ENCODE peak calls at places on chromosomes 5 and 9, in five cellular contexts. M is neural progenitor cell, V is BJ, N is mammary epithelial cell, L is mucosa of descending colon. P is an unnamed sample.

GRCh38 chr5:76393035-76393680 is 9.9 kb upstream of the IQGAP2 start:
- DNase-seq in L (no peak), M (no peak), V (no peak), N (no peak), P (no peak)

GRCh38 chr5:71899865-71900342 is 180.8 kb downstream of the CARTPT start:
- DNase-seq in M (no peak), V (no peak), N (peak; percentile 84), L (no peak), P (no peak)

GRCh38 chr5:128083033-128083810 is at the start of gene SLC12A2:
- DNase-seq in M (peak; percentile 96), L (peak; percentile 96), N (peak; percentile 94), V (peak; percentile 61), P (peak; percentile 92)

GRCh38 chr5:134273642-134274361 is 47.9 kb upstream of the PPP2CA start:
- DNase-seq in L (no peak), M (no peak), V (no peak), N (peak; percentile 70), P (no peak)

GRCh38 chr9:71767421-71768321 is 642 bp downstream of the CEMIP2 start:
- DNase-seq in V (no peak), M (peak; percentile 96), N (no peak), L (peak; percentile 61), P (no peak)

GRCh38 chr5:72379936-72380335 is 59.8 kb downstream of the PTCD2 start:
- DNase-seq in M (no peak), L (no peak), V (no peak), N (peak; percentile 76), P (no peak)

GRCh38 chr5:148393390-148393741 is 9.6 kb downstream of the FBXO38 start:
- DNase-seq in M (peak; percentile 30), N (no peak), L (no peak), V (no peak), P (no peak)

GRCh38 chr9:107711528-107711927 is 222.0 kb upstream of the KLF4 start:
- DNase-seq in M (no peak), N (peak; percentile 88), L (peak; percentile 72), V (peak; percentile 87), P (peak; percentile 59)

GRCh38 chr9:37955781-37956422 is 52.0 kb upstream of the SLC25A51 start:
- DNase-seq in L (no peak), N (no peak), M (no peak), V (no peak), P (no peak)

GRCh38 chr5:103582364-103582763 is 19.8 kb upstream of the NUDT12 start:
- DNase-seq in L (no peak), V (no peak), M (peak; percentile 72), N (peak; percentile 32), P (peak; percentile 57)

GRCh38 chr5:81856948-81857928 is 106.3 kb upstream of the SSBP2 start:
- DNase-seq in V (no peak), L (peak; percentile 55), M (peak; percentile 52), N (peak; percentile 19), P (peak; percentile 86)

GRCh38 chr5:150640311-150641005 is at the start of gene SYNPO:
- DNase-seq in V (peak; percentile 89), N (peak; percentile 97), L (no peak), M (no peak), P (peak; percentile 49)

GRCh38 chr9:13863112-13863511 is 450.8 kb downstream of the NFIB start:
- DNase-seq in V (no peak), N (no peak), M (no peak), L (no peak), P (no peak)

GRCh38 chr9:4293293-4293931 is 6.5 kb downstream of the GLIS3 start:
- DNase-seq in V (peak; percentile 95), L (no peak), M (peak; percentile 23), N (peak; percentile 93), P (peak; percentile 28)

GRCh38 chr9:3549243-3549642 is 23.4 kb upstream of the RFX3 start:
- DNase-seq in L (no peak), N (no peak), M (no peak), V (no peak), P (no peak)

GRCh38 chr5:40755093-40755406 is 711 bp downstream of the TTC33 start:
- DNase-seq in M (peak; percentile 79), L (peak; percentile 67), V (no peak), N (peak; percentile 76), P (peak; percentile 64)

GRCh38 chr5:131008329-131008728 is 156.7 kb downstream of the HINT1 start:
- DNase-seq in L (no peak), N (no peak), M (no peak), V (no peak), P (no peak)

GRCh38 chr5:11072556-11072955 is 311.5 kb upstream of the DAP start:
- DNase-seq in V (no peak), N (no peak), M (no peak), L (no peak), P (no peak)

GRCh38 chr5:97162045-97162444 is 19.6 kb upstream of the LIX1 start:
- DNase-seq in V (peak; percentile 25), M (peak; percentile 81), N (peak; percentile 65), L (no peak), P (peak; percentile 74)

GRCh38 chr5:91219803-91220371 is 163.2 kb downstream of the ARRDC3 start:
- DNase-seq in L (no peak), M (peak; percentile 7), V (no peak), N (no peak), P (peak; percentile 56)
- TF ChIP-seq CTCF in L (no peak), M (peak; percentile 54), V (peak; percentile 39), N (peak; percentile 18), P (peak; percentile 32)

GRCh38 chr5:143251946-143252345 is 151.5 kb downstream of the NR3C1 start:
- DNase-seq in V (no peak), M (no peak), L (no peak), N (no peak), P (no peak)
- TF ChIP-seq CTCF in V (no peak), M (no peak), L (no peak), N (no peak), P (no peak)

GRCh38 chr9:88587885-88588628 is 53.1 kb downstream of the NXNL2 start:
- DNase-seq in N (no peak), V (no peak), L (no peak), M (no peak), P (no peak)

GRCh38 chr9:88587182-88587581 is 52.2 kb downstream of the NXNL2 start:
- DNase-seq in N (no peak), M (no peak), V (no peak), L (no peak), P (peak; percentile 49)

GRCh38 chr9:88593537-88594185 is 58.7 kb downstream of the NXNL2 start:
- DNase-seq in V (no peak), L (no peak), M (peak; percentile 52), N (peak; percentile 28), P (peak; percentile 53)

GRCh38 chr9:88589656-88590055 is 54.7 kb downstream of the NXNL2 start:
- DNase-seq in V (no peak), M (no peak), N (no peak), L (no peak), P (no peak)

GRCh38 chr9:88590558-88591146 is 55.7 kb downstream of the NXNL2 start:
- DNase-seq in L (no peak), M (peak; percentile 18), V (no peak), N (no peak), P (no peak)
- TF ChIP-seq CTCF in L (no peak), M (peak; percentile 41), V (peak; percentile 11), N (no peak), P (no peak)

GRCh38 chr9:102796244-102796643 is 198.9 kb upstream of the CYLC2 start:
- DNase-seq in N (no peak), L (no peak), M (no peak), V (no peak), P (no peak)
- TF ChIP-seq CTCF in N (no peak), L (no peak), M (no peak), V (no peak), P (no peak)

GRCh38 chr5:108079754-108080153 is 302.1 kb downstream of the FBXL17 start:
- DNase-seq in N (no peak), L (no peak), V (no peak), M (no peak), P (no peak)
- TF ChIP-seq CTCF in N (no peak), L (no peak), V (no peak), M (no peak), P (no peak)

DNA sequence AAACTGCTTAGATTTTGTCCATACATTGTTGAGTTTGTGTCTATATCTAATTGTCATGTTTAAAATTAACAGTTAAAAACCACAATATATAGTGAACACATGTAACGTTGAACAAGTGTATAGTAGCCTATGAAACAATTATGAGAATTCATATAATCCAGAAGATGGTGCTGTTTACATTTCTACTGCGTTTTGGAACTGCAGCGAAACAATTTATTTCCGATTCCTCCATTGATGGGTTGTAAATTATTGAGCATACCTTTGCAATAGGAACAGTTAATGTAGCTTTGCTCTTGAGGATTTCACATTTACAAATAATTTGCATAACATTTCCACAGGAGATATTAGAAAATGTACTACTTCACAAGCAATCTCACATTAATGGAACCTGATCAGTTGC is 411.8 kb downstream of the CDH10 start:
- DNase-seq in V (no peak), L (no peak), N (no peak), M (no peak), P (no peak)
- TF ChIP-seq CTCF in V (no peak), L (no peak), N (peak; percentile 39), M (peak; percentile 14), P (no peak)

DNA sequence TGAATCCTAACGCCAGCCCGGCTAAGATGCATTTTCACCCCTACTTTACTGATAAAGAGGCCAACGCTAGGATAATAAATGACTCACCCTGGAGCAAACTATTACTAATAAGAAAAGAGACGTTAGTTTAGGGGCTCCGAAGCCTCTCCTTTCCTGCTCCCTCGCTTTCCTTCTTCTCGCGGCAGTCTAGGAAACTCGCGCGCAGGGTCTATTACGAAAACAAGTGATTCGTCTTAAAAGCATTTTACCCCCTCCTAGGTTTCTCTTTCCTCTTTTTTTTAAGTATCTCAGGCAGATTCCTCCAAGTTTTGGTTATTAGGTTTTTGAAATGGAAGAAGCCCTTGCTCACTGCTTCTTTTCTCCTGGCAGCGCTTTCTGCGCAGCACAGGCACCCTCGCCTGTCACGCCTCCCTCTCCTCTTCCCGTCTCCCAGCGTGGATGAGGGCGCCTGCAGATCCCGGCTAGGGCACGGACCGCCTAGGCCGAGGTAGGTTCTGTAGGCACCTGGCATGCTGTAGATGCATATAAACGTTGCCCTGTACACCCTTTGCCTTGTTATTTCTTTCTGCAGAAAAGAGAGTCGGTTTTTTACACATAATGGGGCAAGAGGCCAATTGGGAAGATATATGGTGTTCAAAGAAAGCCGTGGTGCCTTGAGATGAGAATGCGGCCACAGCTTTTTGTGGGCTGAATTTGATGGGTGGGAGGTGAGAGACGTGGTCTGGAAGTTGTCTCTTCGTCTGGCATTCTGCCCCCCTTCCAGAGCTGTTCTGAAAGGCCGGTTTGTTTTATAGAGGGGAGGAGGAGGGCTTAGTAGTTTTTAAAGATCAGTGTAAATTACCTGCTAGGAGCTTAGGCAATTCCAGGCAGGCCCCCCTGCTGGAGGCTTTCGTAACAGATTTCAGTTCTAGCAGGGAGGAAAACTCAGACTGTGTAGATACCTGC is 981 bp downstream of the GCNT1 start:
- DNase-seq in N (peak; percentile 55), L (peak; percentile 69), M (peak; percentile 76), V (no peak), P (peak; percentile 45)
- TF ChIP-seq CTCF in N (peak; percentile 44), L (no peak), M (peak; percentile 56), V (peak; percentile 45), P (no peak)

DNA sequence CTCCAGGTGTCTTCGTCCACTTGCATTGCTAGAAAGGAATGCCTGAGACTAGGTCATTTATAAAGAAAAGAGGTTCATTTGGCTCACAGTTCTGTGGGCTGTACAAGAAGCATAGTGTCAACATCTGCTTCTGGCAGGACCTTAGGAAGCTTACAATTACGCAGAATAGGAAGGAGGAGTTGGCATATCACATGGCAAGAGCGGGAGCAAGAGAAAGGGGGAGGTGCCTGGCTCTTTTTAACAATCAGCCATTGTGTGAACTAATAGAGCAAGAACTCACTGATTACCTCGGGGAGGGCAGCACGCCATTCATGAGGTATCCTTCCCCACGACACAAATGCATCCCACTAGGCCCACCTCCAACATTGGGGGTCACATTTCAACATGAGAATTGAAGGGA is 134.4 kb upstream of the EFNA5 start:
- DNase-seq in N (no peak), M (peak; percentile 73), L (no peak), V (no peak), P (no peak)
- TF ChIP-seq CTCF in N (no peak), M (no peak), L (no peak), V (no peak), P (no peak)